ENCODE peak calls at places on chromosomes 12 and 14, in six cellular contexts. W is fibroblast of pulmonary artery, F is tibial nerve, Z is OCI-LY7, Q is cardiac muscle cell, P is Karpas-422. T is an unnamed sample.

GRCh38 chr12:126160912-126161311 is 1095.7 kb downstream of the AACS start:
- DNase-seq in W (no peak), F (no peak), Z (no peak), Q (no peak), P (no peak), T (no peak)

GRCh38 chr14:103879570-103880333 is 32.4 kb upstream of the PPP1R13B start:
- DNase-seq in W (no peak), F (no peak), Z (no peak), Q (peak), P (no peak), T (no peak)

GRCh38 chr12:8960185-8960584 is 10.7 kb upstream of the M6PR start:
- DNase-seq in W (no peak), F (no peak), Z (no peak), Q (no peak), P (no peak), T (no peak)

GRCh38 chr12:107564946-107565345 is 120.7 kb upstream of the PWP1 start:
- DNase-seq in W (peak), F (no peak), Z (peak), Q (no peak), P (peak), T (no peak)

GRCh38 chr12:124233846-124234620 is 60.9 kb upstream of the RFLNA start:
- DNase-seq in W (peak), F (no peak), Z (no peak), Q (peak), P (no peak), T (no peak)

GRCh38 chr12:31655208-31655607 is 4.3 kb upstream of the ETFBKMT start:
- DNase-seq in W (no peak), F (no peak), Z (no peak), Q (no peak), P (no peak), T (no peak)

GRCh38 chr14:99971929-99972747 is 93.1 kb upstream of the EVL start:
- DNase-seq in W (no peak), F (no peak), Z (peak), Q (peak), P (no peak), T (peak)

GRCh38 chr12:130335517-130336392 is 1.9 kb upstream of the PIWIL1 start:
- DNase-seq in W (peak), F (no peak), Z (peak), Q (peak), P (peak), T (no peak)

GRCh38 chr14:95261616-95262510 is 57.8 kb downstream of the CLMN start:
- DNase-seq in W (no peak), F (no peak), Z (peak), Q (no peak), P (no peak), T (no peak)

GRCh38 chr14:24416932-24417619 is 12.4 kb downstream of the CBLN3 start:
- DNase-seq in W (no peak), F (no peak), Z (no peak), Q (no peak), P (no peak), T (no peak)

GRCh38 chr12:19338405-19338804 is 100.9 kb upstream of the AEBP2 start:
- DNase-seq in W (peak), F (no peak), Z (no peak), Q (peak), P (no peak), T (no peak)

GRCh38 chr14:103882503-103883262 is 35.3 kb upstream of the PPP1R13B start:
- DNase-seq in W (peak), F (no peak), Z (no peak), Q (peak), P (no peak), T (no peak)

GRCh38 chr14:30464481-30464880 is 94.5 kb upstream of the G2E3 start:
- DNase-seq in W (no peak), F (no peak), Z (no peak), Q (no peak), P (no peak), T (no peak)

GRCh38 chr14:35374273-35374681 is 30.3 kb downstream of the NFKBIA start:
- DNase-seq in W (peak), F (peak), Z (no peak), Q (peak), P (no peak), T (no peak)

GRCh38 chr14:52333823-52334657 is 19.9 kb downstream of the PTGER2 start:
- DNase-seq in W (peak), F (no peak), Z (no peak), Q (peak), P (no peak), T (no peak)

GRCh38 chr12:102043928-102044327 is 17.9 kb downstream of the WASHC3 start:
- DNase-seq in W (no peak), F (no peak), Z (peak), Q (no peak), P (no peak), T (no peak)

GRCh38 chr12:102824218-102824835 is 92.7 kb downstream of the PAH start:
- DNase-seq in W (peak), F (no peak), Z (no peak), Q (peak), P (no peak), T (no peak)

GRCh38 chr12:52873832-52874572 is 25.2 kb upstream of the KRT78 start:
- DNase-seq in W (peak), F (peak), Z (no peak), Q (peak), P (no peak), T (peak)

GRCh38 chr12:110436231-110436630 is 13.9 kb downstream of the ARPC3 start:
- DNase-seq in W (peak), F (no peak), Z (no peak), Q (peak), P (no peak), T (no peak)

GRCh38 chr14:77710364-77710763 is 2.5 kb downstream of the SLIRP start:
- DNase-seq in W (no peak), F (no peak), Z (no peak), Q (no peak), P (no peak), T (no peak)

GRCh38 chr12:4417471-4417870 is 28.1 kb downstream of the FGF6 start:
- DNase-seq in W (no peak), F (no peak), Z (no peak), Q (no peak), P (no peak), T (no peak)

GRCh38 chr12:16603916-16604575 is 1.9 kb downstream of the LMO3 start:
- DNase-seq in W (peak), F (no peak), Z (peak), Q (peak), P (no peak), T (no peak)

GRCh38 chr12:92146865-92147264 is 1.2 kb upstream of the BTG1 start:
- DNase-seq in W (no peak), F (no peak), Z (peak), Q (no peak), P (no peak), T (no peak)

GRCh38 chr12:21934173-21934572 is 7.1 kb downstream of the ABCC9 start:
- DNase-seq in W (no peak), F (no peak), Z (no peak), Q (no peak), P (no peak), T (no peak)

GRCh38 chr14:77593501-77593911 is 22.9 kb downstream of the SPTLC2 start:
- DNase-seq in W (peak), F (no peak), Z (peak), Q (peak), P (peak), T (no peak)

GRCh38 chr12:90945070-90945649 is 9.8 kb downstream of the CCER1 start:
- DNase-seq in W (peak), F (no peak), Z (peak), Q (peak), P (peak), T (no peak)

GRCh38 chr12:105425263-105426174 is 95.0 kb downstream of the C12orf75 start:
- DNase-seq in W (no peak), F (no peak), Z (no peak), Q (no peak), P (peak), T (no peak)

GRCh38 chr14:23383041-23383440 is 6.2 kb downstream of the CMTM5 start:
- DNase-seq in W (no peak), F (no peak), Z (no peak), Q (no peak), P (no peak), T (no peak)

GRCh38 chr12:120346031-120346430 is 18.5 kb upstream of the PLA2G1B start:
- DNase-seq in W (no peak), F (no peak), Z (no peak), Q (no peak), P (no peak), T (no peak)

GRCh38 chr12:64608901-64609542 is 1.3 kb upstream of the RASSF3 start:
- DNase-seq in W (peak), F (no peak), Z (peak), Q (peak), P (peak), T (no peak)

GRCh38 chr12:68746572-68747180 is 700 bp downstream of the SLC35E3 start:
- DNase-seq in W (peak), F (peak), Z (peak), Q (peak), P (peak), T (no peak)

GRCh38 chr12:54082402-54082892 is 28.8 kb downstream of the HOXC4 start:
- DNase-seq in W (no peak), F (no peak), Z (peak), Q (peak), P (peak), T (no peak)

DNA sequence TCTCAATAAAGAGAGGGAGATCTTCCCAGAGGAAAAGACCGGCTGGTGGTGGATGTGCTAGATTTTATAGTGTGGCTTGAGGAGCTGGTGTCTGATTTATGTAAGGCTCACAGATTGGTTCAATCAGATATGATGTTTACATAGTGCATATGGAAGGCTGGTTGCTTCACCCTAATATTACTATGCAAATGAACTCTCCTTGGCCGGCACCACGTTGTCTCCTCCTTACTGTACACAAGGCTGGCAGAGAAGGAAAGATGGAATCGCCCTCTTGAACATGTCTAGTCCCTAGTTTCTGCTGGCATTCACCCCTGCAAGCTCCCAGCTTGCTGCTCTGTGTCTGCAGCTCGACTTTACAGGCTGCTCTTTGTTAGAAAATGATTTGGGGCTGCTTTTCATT is 8.9 kb downstream of the FAM186A start:
- DNase-seq in W (peak), F (no peak), Z (no peak), Q (peak), P (peak), T (no peak)
- H3K4me3 ChIP-seq in W (no peak), F (no peak), Z (no peak), Q (no peak), P (no peak), T (no peak)

GRCh38 chr12:85829391-85829790 is 6.8 kb downstream of the RASSF9 start:
- DNase-seq in W (peak), F (no peak), Z (no peak), Q (peak), P (no peak), T (no peak)

GRCh38 chr12:85834378-85834777 is 1.8 kb downstream of the RASSF9 start:
- DNase-seq in W (no peak), F (no peak), Z (no peak), Q (no peak), P (no peak), T (no peak)

GRCh38 chr12:85833558-85833957 is 2.7 kb downstream of the RASSF9 start:
- DNase-seq in W (no peak), F (no peak), Z (no peak), Q (no peak), P (no peak), T (no peak)

GRCh38 chr12:85828576-85828975 is 7.6 kb downstream of the RASSF9 start:
- DNase-seq in W (no peak), F (no peak), Z (no peak), Q (no peak), P (no peak), T (no peak)

GRCh38 chr12:85831327-85831990 is 4.8 kb downstream of the RASSF9 start:
- DNase-seq in W (no peak), F (no peak), Z (no peak), Q (no peak), P (no peak), T (no peak)
- H3K4me3 ChIP-seq in W (no peak), F (no peak), Z (no peak), Q (no peak), P (no peak), T (no peak)

GRCh38 chr12:2691001-2691339 is 103.8 kb upstream of the FKBP4 start:
- DNase-seq in W (peak), F (no peak), Z (no peak), Q (peak), P (peak), T (no peak)

GRCh38 chr12:2692156-2692555 is 102.6 kb upstream of the FKBP4 start:
- DNase-seq in W (no peak), F (no peak), Z (no peak), Q (no peak), P (peak), T (no peak)

GRCh38 chr12:2689879-2690278 is 104.9 kb upstream of the FKBP4 start:
- DNase-seq in W (no peak), F (no peak), Z (no peak), Q (no peak), P (no peak), T (no peak)

GRCh38 chr12:2690348-2691000 is 104.3 kb upstream of the FKBP4 start:
- DNase-seq in W (no peak), F (no peak), Z (no peak), Q (no peak), P (no peak), T (no peak)

GRCh38 chr12:2691340-2692111 is 103.2 kb upstream of the FKBP4 start:
- DNase-seq in W (peak), F (no peak), Z (peak), Q (peak), P (peak), T (no peak)
- H3K4me3 ChIP-seq in W (peak), F (peak), Z (no peak), Q (peak), P (peak), T (peak)

DNA sequence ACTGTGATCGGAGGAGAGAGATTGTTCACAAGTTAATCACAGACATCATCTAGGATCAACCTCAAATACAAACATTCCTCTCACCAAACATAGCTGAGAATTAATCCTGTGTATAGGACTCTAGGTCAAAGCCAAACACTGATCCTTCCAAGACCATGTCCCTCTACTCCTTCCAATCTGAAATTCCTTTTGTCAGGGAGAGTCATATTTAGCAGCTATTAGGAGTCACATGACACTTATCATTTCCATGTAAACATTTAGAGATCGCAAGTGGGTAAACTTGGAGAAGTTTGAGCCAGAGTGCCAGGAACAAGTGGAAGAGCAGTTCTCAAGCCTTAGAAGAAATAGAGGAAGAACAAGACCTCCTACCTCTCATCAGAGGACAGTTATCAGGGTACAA is 13.5 kb downstream of the OR2AP1 start:
- DNase-seq in W (no peak), F (no peak), Z (no peak), Q (no peak), P (no peak), T (no peak)
- H3K4me3 ChIP-seq in W (no peak), F (no peak), Z (no peak), Q (no peak), P (no peak), T (no peak)

T was measured in dorsolateral prefrontal cortex.